ENCODE peak calls at places on chromosomes 3 and 15, in five cellular contexts. I is EL, V is HTR-8/SVneo, U is RPMI8226, H is dorsolateral prefrontal cortex. X is an unnamed sample.

GRCh38 chr15:31483924-31484368 is 157.3 kb downstream of the KLF13 start:
- DNase-seq in I (no peak), V (no peak), U (no peak), H (no peak), X (peak; percentile 80)

GRCh38 chr15:54839379-54839778 is 357.4 kb downstream of the RSL24D1 start:
- DNase-seq in I (no peak), V (no peak), U (peak; percentile 37), H (no peak), X (no peak)

GRCh38 chr3:148366743-148367410 is 330.8 kb upstream of the AGTR1 start:
- DNase-seq in I (peak; percentile 22), V (peak; percentile 12), U (peak; percentile 33), H (no peak), X (no peak)

GRCh38 chr3:127632441-127632840 is 3.5 kb downstream of the PODXL2 start:
- DNase-seq in I (no peak), V (no peak), U (no peak), H (no peak), X (no peak)

GRCh38 chr15:71109130-71109529 is 6.1 kb upstream of the THSD4 start:
- DNase-seq in I (peak; percentile 65), V (no peak), U (no peak), H (no peak), X (no peak)

GRCh38 chr3:50381315-50381714 is 22.0 kb upstream of the TMEM115 start:
- DNase-seq in I (no peak), V (no peak), U (no peak), H (no peak), X (no peak)

GRCh38 chr15:67611803-67612369 is 69.4 kb downstream of the MAP2K5 start:
- DNase-seq in I (no peak), V (no peak), U (no peak), H (no peak), X (no peak)

GRCh38 chr15:50241684-50242450 is 23.7 kb downstream of the HDC start:
- DNase-seq in I (peak; percentile 53), V (no peak), U (no peak), H (no peak), X (no peak)

GRCh38 chr3:129616713-129617112 is 10.2 kb upstream of the PLXND1 start:
- DNase-seq in I (peak; percentile 73), V (no peak), U (no peak), H (no peak), X (no peak)

GRCh38 chr3:20773320-20773984 is 587.4 kb upstream of the SGO1 start:
- DNase-seq in I (no peak), V (no peak), U (no peak), H (no peak), X (no peak)

GRCh38 chr3:129123314-129124060 is 1.9 kb upstream of the RAB43 start:
- DNase-seq in I (peak; percentile 26), V (no peak), U (peak; percentile 21), H (no peak), X (peak; percentile 69)

GRCh38 chr15:57571725-57572124 is 20.0 kb upstream of the MYZAP start:
- DNase-seq in I (no peak), V (no peak), U (no peak), H (no peak), X (peak; percentile 4)

GRCh38 chr15:68383161-68384074 is 48.5 kb downstream of the ITGA11 start:
- DNase-seq in I (peak; percentile 62), V (peak; percentile 61), U (peak; percentile 75), H (no peak), X (no peak)

GRCh38 chr3:187741403-187742350 is 3.6 kb downstream of the BCL6 start:
- DNase-seq in I (peak; percentile 83), V (peak; percentile 68), U (peak; percentile 67), H (peak; percentile 67), X (peak; percentile 91)

GRCh38 chr15:41933771-41934170 is 38.6 kb downstream of the EHD4 start:
- DNase-seq in I (peak; percentile 58), V (no peak), U (no peak), H (no peak), X (no peak)

GRCh38 chr15:60062826-60063225 is 58.7 kb downstream of the FOXB1 start:
- DNase-seq in I (peak; percentile 58), V (no peak), U (no peak), H (no peak), X (no peak)

GRCh38 chr3:46695177-46695961 is 1.9 kb upstream of the ALS2CL start:
- DNase-seq in I (peak; percentile 25), V (no peak), U (peak; percentile 46), H (no peak), X (peak; percentile 88)

GRCh38 chr3:158532099-158532734 is 38.8 kb upstream of the MLF1 start:
- DNase-seq in I (peak; percentile 55), V (peak; percentile 7), U (peak; percentile 50), H (no peak), X (no peak)

GRCh38 chr15:75420698-75421097 is 30.8 kb downstream of the SIN3A start:
- DNase-seq in I (peak; percentile 10), V (no peak), U (no peak), H (no peak), X (no peak)

GRCh38 chr15:52765779-52766178 is 24.4 kb downstream of the ONECUT1 start:
- DNase-seq in I (no peak), V (no peak), U (no peak), H (no peak), X (no peak)

GRCh38 chr3:23728651-23729117 is 77.1 kb upstream of the UBE2E1 start:
- DNase-seq in I (peak; percentile 44), V (no peak), U (no peak), H (no peak), X (no peak)

GRCh38 chr3:64717411-64717810 is 29.6 kb upstream of the ADAMTS9 start:
- DNase-seq in I (no peak), V (no peak), U (no peak), H (no peak), X (no peak)

GRCh38 chr3:133747907-133748639 is 1.9 kb downstream of the TF start:
- DNase-seq in I (no peak), V (no peak), U (no peak), H (no peak), X (no peak)

GRCh38 chr3:13039286-13039896 is 33.8 kb downstream of the IQSEC1 start:
- DNase-seq in I (no peak), V (no peak), U (no peak), H (no peak), X (no peak)

GRCh38 chr3:9725775-9726174 is 5.8 kb upstream of the BRPF1 start:
- DNase-seq in I (no peak), V (no peak), U (no peak), H (no peak), X (no peak)

GRCh38 chr3:45910892-45911291 is 24.5 kb downstream of the CCR9 start:
- DNase-seq in I (no peak), V (no peak), U (no peak), H (no peak), X (no peak)

GRCh38 chr15:101193063-101193712 is 58.7 kb downstream of the CHSY1 start:
- DNase-seq in I (peak; percentile 73), V (no peak), U (no peak), H (no peak), X (no peak)

GRCh38 chr15:80893777-80894176 is 95.8 kb downstream of the MESD start:
- DNase-seq in I (no peak), V (no peak), U (no peak), H (no peak), X (no peak)

GRCh38 chr3:18135083-18135814 is 289.9 kb downstream of the SATB1 start:
- DNase-seq in I (no peak), V (no peak), U (no peak), H (no peak), X (no peak)

GRCh38 chr3:182697345-182697919 is 95.9 kb upstream of the ATP11B start:
- DNase-seq in I (no peak), V (no peak), U (no peak), H (no peak), X (no peak)

GRCh38 chr15:89429023-89429422 is 67.4 kb downstream of the RHCG start:
- DNase-seq in I (no peak), V (no peak), U (no peak), H (no peak), X (no peak)

GRCh38 chr3:51982352-51982837 is 940 bp upstream of the ACY1 start:
- DNase-seq in I (no peak), V (peak; percentile 75), U (peak; percentile 87), H (no peak), X (no peak)

GRCh38 chr3:129773942-129774663 is 119.4 kb downstream of the TMCC1 start:
- DNase-seq in I (no peak), V (no peak), U (no peak), H (no peak), X (no peak)

X was measured in spleen.